ENCODE peak calls at places on chromosome 9, in six cellular contexts. T is cardiac fibroblast, H is AG04449, B is neural progenitor cell, U is SJSA1, Z is dorsolateral prefrontal cortex. I is an unnamed sample.

GRCh38 chr9:33633621-33634020 is 109.6 kb downstream of the ANKRD18B start:
- DNase-seq in T (no peak), H (no peak), B (no peak), U (no peak), Z (no peak), I (no peak)

GRCh38 chr9:134624827-134625181 is 16.8 kb upstream of the COL5A1 start:
- DNase-seq in T (peak; percentile 65), H (peak; percentile 71), B (no peak), U (peak; percentile 77), Z (peak; percentile 35), I (peak; percentile 77)

GRCh38 chr9:133423216-133423615 is 1.0 kb downstream of the ADAMTS13 start:
- DNase-seq in T (peak; percentile 28), H (no peak), B (no peak), U (no peak), Z (no peak), I (no peak)

GRCh38 chr9:69097053-69097452 is 61.5 kb downstream of the FXN start:
- DNase-seq in T (peak; percentile 45), H (peak; percentile 51), B (no peak), U (no peak), Z (no peak), I (peak; percentile 56)

GRCh38 chr9:21470126-21470525 is 12.0 kb downstream of the IFNE start:
- DNase-seq in T (no peak), H (no peak), B (no peak), U (no peak), Z (no peak), I (no peak)

GRCh38 chr9:91247278-91247677 is 114.4 kb downstream of the AUH start:
- DNase-seq in T (no peak), H (no peak), B (peak; percentile 13), U (no peak), Z (peak; percentile 37), I (no peak)

GRCh38 chr9:14127656-14128055 is 186.3 kb downstream of the NFIB start:
- DNase-seq in T (no peak), H (no peak), B (no peak), U (no peak), Z (no peak), I (peak; percentile 20)

GRCh38 chr9:16329699-16330113 is 540.8 kb downstream of the BNC2 start:
- DNase-seq in T (peak; percentile 72), H (no peak), B (no peak), U (peak; percentile 37), Z (no peak), I (peak; percentile 78)

GRCh38 chr9:4829956-4830355 is 37.2 kb downstream of the RCL1 start:
- DNase-seq in T (no peak), H (no peak), B (no peak), U (no peak), Z (no peak), I (peak; percentile 53)

GRCh38 chr9:35829764-35830096 is 702 bp downstream of the TMEM8B start:
- DNase-seq in T (no peak), H (no peak), B (no peak), U (no peak), Z (no peak), I (no peak)

GRCh38 chr9:37377688-37378612 is 44.5 kb upstream of the GRHPR start:
- DNase-seq in T (no peak), H (no peak), B (no peak), U (no peak), Z (no peak), I (no peak)
- H3K4me3 ChIP-seq in T (no peak overlapping the region), H (no peak overlapping the region), B (no peak overlapping the region), U (no peak overlapping the region), Z (no peak overlapping the region), I (no peak overlapping the region)

GRCh38 chr9:121654497-121655140 is 3.2 kb downstream of the DAB2IP start:
- DNase-seq in T (no peak), H (no peak), B (no peak), U (no peak), Z (no peak), I (no peak)

GRCh38 chr9:121651295-121652036 is at the start of gene DAB2IP:
- DNase-seq in T (peak; percentile 50), H (no peak), B (peak; percentile 94), U (no peak), Z (peak; percentile 54), I (no peak)

GRCh38 chr9:121651014-121651294 is 480 bp upstream of the DAB2IP start:
- DNase-seq in T (no peak), H (no peak), B (no peak), U (no peak), Z (no peak), I (no peak)

GRCh38 chr9:121652037-121652837 is 803 bp downstream of the DAB2IP start:
- DNase-seq in T (no peak), H (no peak), B (peak; percentile 61), U (no peak), Z (no peak), I (no peak)

GRCh38 chr9:121652838-121653231 is 1.4 kb downstream of the DAB2IP start:
- DNase-seq in T (no peak), H (no peak), B (no peak), U (no peak), Z (no peak), I (no peak)
- H3K4me3 ChIP-seq in T (no peak overlapping the region), H (peak overlapping the region; percentile 60), B (peak overlapping the region; percentile 89), U (no peak overlapping the region), Z (peak overlapping the region; percentile 69), I (no peak overlapping the region)

GRCh38 chr9:113349044-113349433 is 302 bp upstream of the BSPRY start:
- DNase-seq in T (no peak), H (no peak), B (peak; percentile 33), U (no peak), Z (no peak), I (no peak)
- H3K4me3 ChIP-seq in T (no peak overlapping the region), H (no peak overlapping the region), B (peak overlapping the region; percentile 54), U (no peak overlapping the region), Z (no peak overlapping the region), I (no peak overlapping the region)

DNA sequence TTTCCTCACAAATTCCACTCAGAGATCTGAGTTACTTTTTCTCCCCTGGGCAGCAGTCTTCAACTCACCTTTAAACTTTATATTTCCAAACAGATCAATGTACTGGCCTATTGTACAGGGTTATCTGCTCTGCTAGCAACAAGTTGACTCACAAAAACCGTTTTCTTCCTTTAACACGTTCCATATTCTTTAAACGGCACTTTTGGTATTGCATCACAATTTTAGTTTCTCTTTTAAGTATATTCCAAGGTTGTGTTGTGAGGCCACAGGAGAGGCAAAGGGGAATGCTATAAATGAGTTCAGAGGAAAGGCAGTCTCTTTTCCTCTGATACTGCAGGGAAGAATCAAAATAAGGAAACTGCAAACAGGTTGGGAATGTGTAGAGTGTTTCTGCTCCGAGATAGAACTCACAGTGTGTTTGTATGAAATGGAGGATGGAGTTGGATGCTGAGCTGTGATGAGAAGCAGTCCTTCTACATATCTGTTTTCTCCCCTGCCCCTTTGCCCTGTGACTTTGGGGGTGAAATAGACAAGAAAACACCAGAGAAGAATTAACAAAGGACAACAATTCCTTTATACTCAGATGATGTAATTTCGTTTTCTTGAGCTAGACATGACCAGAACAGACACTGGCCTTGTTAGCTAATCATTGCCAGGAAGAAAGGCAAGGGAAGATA is 9.9 kb upstream of the ALDOB start:
- DNase-seq in T (no peak), H (no peak), B (no peak), U (no peak), Z (no peak), I (no peak)
- H3K4me3 ChIP-seq in T (peak overlapping the region; percentile 9), H (no peak overlapping the region), B (no peak overlapping the region), U (no peak overlapping the region), Z (no peak overlapping the region), I (no peak overlapping the region)

GRCh38 chr9:70410368-70410767 is 4.1 kb downstream of the KLF9 start:
- DNase-seq in T (peak; percentile 66), H (no peak), B (no peak), U (peak; percentile 31), Z (no peak), I (no peak)

GRCh38 chr9:70408393-70409040 is 5.9 kb downstream of the KLF9 start:
- DNase-seq in T (peak; percentile 52), H (no peak), B (no peak), U (no peak), Z (no peak), I (no peak)

GRCh38 chr9:70409280-70409679 is 5.2 kb downstream of the KLF9 start:
- DNase-seq in T (peak; percentile 56), H (no peak), B (no peak), U (no peak), Z (no peak), I (no peak)

GRCh38 chr9:70411141-70411929 is 3.1 kb downstream of the KLF9 start:
- DNase-seq in T (peak; percentile 85), H (no peak), B (peak; percentile 22), U (peak; percentile 55), Z (peak; percentile 63), I (peak; percentile 52)

GRCh38 chr9:70409800-70410199 is 4.7 kb downstream of the KLF9 start:
- DNase-seq in T (no peak), H (no peak), B (no peak), U (no peak), Z (no peak), I (no peak)
- H3K4me3 ChIP-seq in T (peak overlapping the region; percentile 99), H (no peak overlapping the region), B (no peak overlapping the region), U (no peak overlapping the region), Z (peak overlapping the region; percentile 98), I (peak overlapping the region; percentile 94)

DNA sequence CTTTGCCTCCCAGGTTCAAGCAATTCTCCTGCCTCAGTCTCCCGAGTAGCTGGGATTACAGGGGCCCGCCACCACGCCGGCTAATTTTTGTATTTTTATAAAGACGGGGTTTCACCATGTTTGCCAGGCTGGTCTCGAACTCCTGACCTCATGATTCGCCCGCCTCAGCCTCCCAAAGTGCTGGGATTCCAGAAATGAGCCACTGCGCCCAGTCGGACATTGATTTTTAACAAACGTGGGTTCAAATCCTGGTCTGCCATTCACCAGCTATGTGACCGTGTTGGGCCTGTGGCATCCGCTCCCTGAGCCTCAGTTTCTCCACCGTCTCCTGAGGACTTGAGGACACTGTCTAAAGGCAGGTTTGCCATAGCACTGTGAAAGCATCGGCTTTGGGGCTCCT is 41.8 kb upstream of the NEK6 start:
- DNase-seq in T (no peak), H (no peak), B (no peak), U (no peak), Z (no peak), I (no peak)
- H3K4me3 ChIP-seq in T (no peak overlapping the region), H (no peak overlapping the region), B (no peak overlapping the region), U (no peak overlapping the region), Z (no peak overlapping the region), I (no peak overlapping the region)

GRCh38 chr9:126822873-126823272 is 18.0 kb downstream of the ZBTB43 start:
- DNase-seq in T (no peak), H (no peak), B (no peak), U (no peak), Z (no peak), I (no peak)
- H3K4me3 ChIP-seq in T (no peak overlapping the region), H (no peak overlapping the region), B (no peak overlapping the region), U (no peak overlapping the region), Z (no peak overlapping the region), I (no peak overlapping the region)